ENCODE peak calls at places on chromosome 11, in five cellular contexts. One of them, this sample, is unnamed.

GRCh38 chr11:4025248-4025956 is 69.2 kb upstream of the RRM1 start:
- DNase-seq in sigmoid colon: no peak
- DNase-seq in NCI-H524: no peak
- DNase-seq in cardiac muscle cell: peak
- DNase-seq in lung microvascular endothelial cell: peak
- DNase-seq in this sample: peak

GRCh38 chr11:33323421-33323820 is 66.2 kb downstream of the HIPK3 start:
- DNase-seq in sigmoid colon: no peak
- DNase-seq in NCI-H524: no peak
- DNase-seq in cardiac muscle cell: no peak
- DNase-seq in lung microvascular endothelial cell: no peak
- DNase-seq in this sample: no peak

GRCh38 chr11:125079151-125079877 is 16.2 kb downstream of the SLC37A2 start:
- DNase-seq in sigmoid colon: no peak
- DNase-seq in NCI-H524: no peak
- DNase-seq in cardiac muscle cell: no peak
- DNase-seq in lung microvascular endothelial cell: peak
- DNase-seq in this sample: peak

GRCh38 chr11:69391192-69392103 is 90.0 kb upstream of the LINC01488 start:
- DNase-seq in sigmoid colon: peak
- DNase-seq in NCI-H524: no peak
- DNase-seq in cardiac muscle cell: no peak
- DNase-seq in lung microvascular endothelial cell: no peak
- DNase-seq in this sample: no peak

GRCh38 chr11:57387284-57388030 is 3.0 kb downstream of the PRG2 start:
- DNase-seq in sigmoid colon: no peak
- DNase-seq in NCI-H524: no peak
- DNase-seq in cardiac muscle cell: peak
- DNase-seq in lung microvascular endothelial cell: no peak
- DNase-seq in this sample: peak

GRCh38 chr11:35030716-35031213 is 108.2 kb upstream of the CD44 start:
- DNase-seq in sigmoid colon: peak
- DNase-seq in NCI-H524: no peak
- DNase-seq in cardiac muscle cell: peak
- DNase-seq in lung microvascular endothelial cell: peak
- DNase-seq in this sample: no peak

GRCh38 chr11:63917685-63918523 is 940 bp upstream of the RCOR2 start:
- DNase-seq in sigmoid colon: peak
- DNase-seq in NCI-H524: peak
- DNase-seq in cardiac muscle cell: peak
- DNase-seq in lung microvascular endothelial cell: peak
- DNase-seq in this sample: no peak

GRCh38 chr11:126210871-126211235 is 597 bp downstream of the RPUSD4 start:
- DNase-seq in sigmoid colon: no peak
- DNase-seq in NCI-H524: no peak
- DNase-seq in cardiac muscle cell: peak
- DNase-seq in lung microvascular endothelial cell: peak
- DNase-seq in this sample: peak

GRCh38 chr11:119664063-119664572 is 64.9 kb downstream of the NECTIN1 start:
- DNase-seq in sigmoid colon: no peak
- DNase-seq in NCI-H524: peak
- DNase-seq in cardiac muscle cell: no peak
- DNase-seq in lung microvascular endothelial cell: no peak
- DNase-seq in this sample: no peak

GRCh38 chr11:617248-617911 is 1.6 kb upstream of the IRF7 start:
- DNase-seq in sigmoid colon: peak
- DNase-seq in NCI-H524: no peak
- DNase-seq in cardiac muscle cell: no peak
- DNase-seq in lung microvascular endothelial cell: no peak
- DNase-seq in this sample: no peak

GRCh38 chr11:36508743-36509142 is 1.3 kb downstream of the TRAF6 start:
- DNase-seq in sigmoid colon: no peak
- DNase-seq in NCI-H524: no peak
- DNase-seq in cardiac muscle cell: no peak
- DNase-seq in lung microvascular endothelial cell: peak
- DNase-seq in this sample: no peak

GRCh38 chr11:83008581-83008923 is 63.1 kb downstream of the RAB30 start:
- DNase-seq in sigmoid colon: no peak
- DNase-seq in NCI-H524: no peak
- DNase-seq in cardiac muscle cell: no peak
- DNase-seq in lung microvascular endothelial cell: no peak
- DNase-seq in this sample: no peak

GRCh38 chr11:22115470-22116037 is 77.3 kb upstream of the ANO5 start:
- DNase-seq in sigmoid colon: no peak
- DNase-seq in NCI-H524: no peak
- DNase-seq in cardiac muscle cell: no peak
- DNase-seq in lung microvascular endothelial cell: no peak
- DNase-seq in this sample: no peak

GRCh38 chr11:31325162-31325561 is 44.4 kb downstream of the DCDC1 start:
- DNase-seq in sigmoid colon: no peak
- DNase-seq in NCI-H524: no peak
- DNase-seq in cardiac muscle cell: peak
- DNase-seq in lung microvascular endothelial cell: no peak
- DNase-seq in this sample: no peak

This sample was measured in dermis microvascular lymphatic vessel endothelial cell.